ENCODE peak calls at places on chromosome 5, in seven cellular contexts. O, U, T, X, K, L and P are unnamed samples.

GRCh38 chr5:65027149-65027548 is 258.4 kb downstream of the CWC27 start:
- DNase-seq in O (no peak), L (peak), X (no peak), K (peak), U (no peak), T (no peak), P (no peak)

GRCh38 chr5:149073217-149073616 is 10.4 kb upstream of the SH3TC2 start:
- DNase-seq in T (no peak), X (no peak), K (no peak), U (no peak), L (no peak), O (peak), P (no peak)

GRCh38 chr5:56094579-56095361 is 100.0 kb upstream of the IL6ST start:
- DNase-seq in K (no peak), L (no peak), T (no peak), O (no peak), X (no peak), U (no peak), P (no peak)

GRCh38 chr5:172806897-172807672 is 27.0 kb upstream of the ERGIC1 start:
- DNase-seq in T (peak), X (peak), L (peak), K (no peak), O (peak), U (peak), P (no peak)

GRCh38 chr5:95471447-95471846 is 80.3 kb downstream of the FAM81B start:
- DNase-seq in T (no peak), K (no peak), X (no peak), L (no peak), O (no peak), U (no peak), P (no peak)

GRCh38 chr5:43161244-43161643 is 30.8 kb upstream of the NIM1K start:
- DNase-seq in U (no peak), O (no peak), K (no peak), X (no peak), T (no peak), L (no peak), P (no peak)

GRCh38 chr5:87263498-87263897 is 4.2 kb upstream of the RASA1 start:
- DNase-seq in K (no peak), T (no peak), O (no peak), L (no peak), X (no peak), U (no peak), P (no peak)

GRCh38 chr5:170220196-170220595 is 12.6 kb upstream of the C5orf58 start:
- DNase-seq in U (no peak), L (no peak), T (no peak), O (no peak), K (no peak), X (no peak), P (no peak)

GRCh38 chr5:157541452-157542118 is 34.0 kb downstream of the ADAM19 start:
- DNase-seq in U (no peak), O (peak), X (no peak), K (no peak), L (no peak), T (no peak), P (no peak)

GRCh38 chr5:123527190-123527589 is 15.2 kb downstream of the CSNK1G3 start:
- DNase-seq in K (no peak), L (no peak), X (no peak), O (no peak), U (no peak), T (no peak), P (no peak)

GRCh38 chr5:45132972-45133371 is 324.2 kb downstream of the MRPS30 start:
- DNase-seq in L (no peak), O (no peak), X (no peak), K (no peak), T (no peak), U (no peak), P (no peak)

GRCh38 chr5:72648511-72648910 is 141.3 kb upstream of the ZNF366 start:
- DNase-seq in O (peak), L (no peak), T (no peak), U (no peak), X (no peak), K (no peak), P (no peak)

GRCh38 chr5:127358274-127358673 is 67.7 kb downstream of the MEGF10 start:
- DNase-seq in T (no peak), L (peak), O (peak), U (no peak), K (no peak), X (no peak), P (no peak)

GRCh38 chr5:43215073-43215631 is 23.1 kb downstream of the NIM1K start:
- DNase-seq in K (no peak), T (no peak), X (no peak), O (no peak), U (no peak), L (no peak), P (no peak)

GRCh38 chr5:626850-627249 is 14.7 kb downstream of the CEP72 start:
- DNase-seq in U (no peak), L (no peak), O (no peak), K (no peak), X (no peak), T (no peak), P (no peak)

GRCh38 chr5:169299651-169300467 is 1.1 kb downstream of the SLIT3 start:
- DNase-seq in T (no peak), U (no peak), L (no peak), O (no peak), X (no peak), K (no peak), P (no peak)

GRCh38 chr5:154779105-154779504 is 23.9 kb downstream of the LARP1 start:
- DNase-seq in U (no peak), K (no peak), T (no peak), X (no peak), O (peak), L (peak), P (no peak)